ENCODE peak calls at places on chromosomes 16 and 17, in seven cellular contexts. O is neural progenitor cell, W is breast epithelium, R is fibroblast of lung, L is IMR-90, V is kidney, D is transverse colon. S is an unnamed sample.

GRCh38 chr17:69638516-69638915 is 224.0 kb downstream of the MAP2K6 start:
- DNase-seq in O (no peak), D (no peak), W (no peak), R (no peak), V (no peak), L (peak; percentile 12), S (no peak)

GRCh38 chr16:84283314-84284167 is 11.1 kb upstream of the WFDC1 start:
- DNase-seq in D (no peak), V (peak; percentile 82), R (no peak), L (no peak), W (no peak), O (no peak), S (no peak)

GRCh38 chr17:17987901-17988300 is 15.2 kb downstream of the DRC3 start:
- DNase-seq in O (no peak), V (no peak), W (no peak), L (no peak), D (no peak), R (no peak), S (no peak)

GRCh38 chr16:69329369-69330285 is 761 bp downstream of the PDF start:
- DNase-seq in L (no peak), R (peak; percentile 26), D (peak; percentile 39), O (peak; percentile 55), V (peak; percentile 81), W (no peak), S (no peak)

GRCh38 chr16:85419503-85420408 is 193.4 kb upstream of the GSE1 start:
- DNase-seq in V (peak; percentile 59), L (no peak), W (no peak), R (no peak), O (no peak), D (no peak), S (peak; percentile 41)

GRCh38 chr17:21218101-21218500 is 4.1 kb upstream of the TMEM11 start:
- DNase-seq in D (no peak), L (no peak), V (no peak), R (no peak), O (peak; percentile 24), W (no peak), S (no peak)

GRCh38 chr16:72836985-72837384 is 210.9 kb downstream of the ZFHX3 start:
- DNase-seq in W (no peak), O (peak; percentile 21), V (no peak), D (no peak), R (no peak), L (no peak), S (no peak)

GRCh38 chr16:69567031-69567680 is 1.4 kb downstream of the NFAT5 start:
- DNase-seq in R (peak; percentile 31), W (peak; percentile 50), O (no peak), V (no peak), L (peak; percentile 33), D (no peak), S (no peak)

GRCh38 chr16:67082100-67082499 is 27.6 kb upstream of the PHAF1 start:
- DNase-seq in R (no peak), L (no peak), V (no peak), D (no peak), O (no peak), W (no peak), S (no peak)

GRCh38 chr17:74842599-74843351 is 16.9 kb downstream of the GRIN2C start:
- DNase-seq in L (peak; percentile 46), R (peak; percentile 51), W (no peak), V (peak; percentile 91), O (peak; percentile 89), D (peak; percentile 68), S (peak; percentile 77)

GRCh38 chr17:74981979-74982662 is 5.3 kb upstream of the CDR2L start:
- DNase-seq in W (peak; percentile 60), L (peak; percentile 23), O (peak; percentile 95), V (peak; percentile 91), R (peak; percentile 50), D (peak; percentile 77), S (peak; percentile 74)

GRCh38 chr17:63918305-63918704 is 334 bp downstream of the GH1 start:
- DNase-seq in V (peak; percentile 41), W (no peak), O (peak; percentile 62), R (no peak), L (no peak), D (no peak), S (no peak)

GRCh38 chr16:3101018-3101840 is 2.1 kb upstream of the ZSCAN10 start:
- DNase-seq in O (peak; percentile 79), D (no peak), R (no peak), L (no peak), V (peak; percentile 11), W (no peak), S (peak; percentile 30)

GRCh38 chr16:10308305-10309193 is 77.3 kb upstream of the ATF7IP2 start:
- DNase-seq in V (no peak), W (peak; percentile 38), D (no peak), R (no peak), O (no peak), L (no peak), S (no peak)

DNA sequence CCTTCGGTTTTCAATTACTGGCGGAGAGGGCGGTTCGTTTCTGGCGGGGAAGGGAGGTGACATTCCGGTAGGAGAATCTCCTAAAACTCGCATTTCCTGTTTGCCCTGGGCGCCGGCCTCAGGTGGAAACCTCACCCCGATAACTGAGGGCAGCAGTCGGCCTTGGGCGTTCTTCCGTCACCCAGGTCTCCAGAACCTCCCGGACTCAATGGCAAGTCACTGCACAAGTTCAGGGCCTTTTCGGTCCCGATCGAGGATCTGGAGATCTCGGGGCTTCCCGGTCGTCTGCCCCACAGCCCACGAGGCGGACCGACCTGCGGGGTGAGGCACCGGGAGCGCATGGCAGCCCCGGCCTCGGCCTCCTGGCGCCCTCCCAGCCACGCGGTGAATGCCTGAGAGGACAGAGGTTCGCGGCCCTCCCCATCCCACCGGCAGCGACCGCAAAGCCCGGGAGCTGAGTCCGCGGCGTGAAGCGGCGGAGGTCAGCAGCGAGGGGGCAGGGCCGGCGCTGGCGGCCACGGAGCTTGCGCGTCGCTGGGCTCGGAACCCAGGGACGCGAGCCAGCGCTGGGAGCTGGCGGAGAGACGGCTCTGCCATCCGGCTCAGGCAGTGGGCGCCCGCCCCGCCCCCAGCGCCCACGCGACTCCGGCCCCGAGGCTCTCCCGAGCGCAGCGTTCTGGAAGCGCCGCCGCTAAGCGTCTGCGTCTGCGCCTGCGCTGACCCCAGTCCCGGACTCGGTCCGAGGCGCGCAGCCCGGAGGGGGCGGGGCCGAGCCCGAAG is 58.4 kb downstream of the SRL start:
- DNase-seq in W (peak; percentile 89), D (peak; percentile 95), R (peak; percentile 89), O (peak; percentile 98), L (peak; percentile 92), V (peak; percentile 98), S (peak; percentile 94)
- TF ChIP-seq CTCF in W (no peak), D (no peak), R (no peak), O (no peak), L (no peak), V (no peak), S (no peak)

GRCh38 chr17:4506180-4506814 is 7.6 kb downstream of the SPNS2 start:
- DNase-seq in L (no peak), O (no peak), D (no peak), V (peak; percentile 73), W (no peak), R (no peak), S (no peak)

GRCh38 chr17:4505187-4505586 is 6.5 kb downstream of the SPNS2 start:
- DNase-seq in R (no peak), O (no peak), V (peak; percentile 44), L (no peak), D (no peak), W (no peak), S (no peak)

GRCh38 chr17:4508207-4508606 is 9.5 kb downstream of the SPNS2 start:
- DNase-seq in D (no peak), O (no peak), V (no peak), R (no peak), L (no peak), W (no peak), S (no peak)

GRCh38 chr17:4507361-4508111 is 8.9 kb downstream of the SPNS2 start:
- DNase-seq in V (no peak), R (no peak), D (no peak), O (no peak), W (no peak), L (no peak), S (no peak)

GRCh38 chr17:4506892-4507291 is 8.2 kb downstream of the SPNS2 start:
- DNase-seq in L (no peak), W (no peak), V (no peak), D (no peak), O (no peak), R (no peak), S (no peak)
- H3K4me1 ChIP-seq in L (no peaks in the 10 kb centered on the region), W (no peaks in the 10 kb centered on the region), V (peaks cover 33% of the 10 kb centered on the region), D (no peaks in the 10 kb centered on the region), O (peaks cover 4% of the 10 kb centered on the region), R (no peaks in the 10 kb centered on the region), S (peaks cover 7% of the 10 kb centered on the region)

DNA sequence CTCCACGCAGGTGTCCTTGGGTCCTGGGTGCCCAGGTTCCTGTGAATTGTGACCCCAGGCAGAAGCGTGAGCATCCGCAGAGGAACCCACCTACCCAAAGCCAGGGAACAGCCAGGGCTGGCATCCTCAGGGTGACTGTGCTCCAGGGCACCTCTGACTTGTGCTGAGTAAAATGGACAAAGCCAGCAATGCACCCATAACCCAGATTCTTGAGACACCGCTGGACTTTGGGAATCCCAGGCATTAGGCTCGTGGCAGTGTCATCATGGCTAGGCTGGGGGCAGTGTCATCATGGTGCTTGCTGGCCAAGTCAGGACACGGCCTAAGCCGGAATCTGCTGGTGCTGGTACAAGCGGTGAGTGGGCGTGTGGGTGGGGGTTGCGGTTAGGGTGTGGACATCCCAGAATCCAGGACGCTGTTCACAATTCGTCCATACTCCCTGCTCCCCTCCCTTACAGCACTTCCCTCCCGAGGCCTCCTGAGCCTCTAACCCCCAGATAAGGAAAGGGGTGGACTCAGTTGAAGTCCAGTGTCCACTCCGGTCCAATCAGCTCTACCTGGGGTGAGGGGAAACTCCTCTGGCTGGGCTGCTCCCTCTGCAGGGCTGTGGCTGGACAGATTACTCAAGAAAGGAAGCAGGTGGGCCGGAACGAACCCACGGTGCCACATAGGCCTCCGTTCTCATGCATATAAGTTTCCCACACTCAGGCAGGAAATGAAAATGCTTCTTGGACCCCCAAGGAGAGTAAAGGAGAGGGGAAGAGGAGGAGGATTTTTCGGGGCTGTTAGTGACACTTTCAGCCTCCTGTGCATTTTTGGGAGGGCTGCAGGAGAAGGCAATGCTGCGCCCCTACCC is 138.9 kb downstream of the SEC14L1 start:
- DNase-seq in W (peak; percentile 67), D (peak; percentile 29), L (peak; percentile 23), O (peak; percentile 43), V (no peak), R (peak; percentile 86), S (no peak)
- H3K4me3 ChIP-seq in W (no peak overlapping the region), D (no peak overlapping the region), L (no peak overlapping the region), O (peak overlapping the region; percentile 72), V (no peak overlapping the region), R (no peak overlapping the region), S (no peak overlapping the region)

DNA sequence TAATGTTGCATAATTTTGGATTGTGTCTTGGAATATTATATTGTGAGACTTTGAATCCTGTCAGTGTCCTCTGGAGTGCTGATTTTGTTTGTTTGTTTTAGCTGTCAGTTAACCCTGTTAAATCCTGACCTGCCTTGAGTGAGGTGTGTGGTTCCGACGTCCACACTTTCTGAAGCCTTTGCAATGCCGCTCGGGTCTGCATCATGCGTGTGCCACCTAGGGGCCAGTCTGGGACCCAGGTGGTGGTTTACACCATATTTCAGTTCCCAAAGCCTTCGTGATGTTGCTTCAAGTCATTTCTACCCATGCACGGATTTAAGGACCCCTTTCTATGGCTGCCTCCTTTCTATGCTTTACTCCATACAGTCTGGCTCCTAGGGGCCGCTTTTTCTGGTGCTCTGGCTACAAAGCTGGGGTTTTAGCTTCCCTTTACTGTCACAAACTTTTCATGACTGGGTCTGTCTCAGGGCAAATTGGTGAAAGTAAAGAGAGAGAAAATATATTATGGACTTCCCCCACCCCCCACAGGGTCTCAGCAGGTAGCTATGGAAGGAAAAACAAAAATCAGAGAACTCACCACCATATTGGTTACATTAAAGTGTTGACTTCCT is 11.4 kb upstream of the OR4D1 start:
- DNase-seq in L (no peak), W (no peak), R (no peak), O (peak; percentile 57), D (no peak), V (no peak), S (no peak)
- TF ChIP-seq CTCF in L (peak; percentile 5), W (no peak), R (peak; percentile 44), O (peak; percentile 56), D (peak; percentile 20), V (peak; percentile 23), S (no peak)